ENCODE peak calls at places on chromosomes 11 and 22, in eight cellular contexts. M, L, R, D, Y, V, P and C are unnamed samples.
A peak's percentile ranks its signal among the peaks of the same experiment; 100 is the strongest.

GRCh38 chr11:65398362-65398910 is 12.0 kb downstream of the FRMD8 start:
- DNase-seq in M (no peak), L (no peak), R (no peak), D (no peak), Y (no peak), V (no peak), P (no peak), C (no peak)

GRCh38 chr11:4118107-4118506 is 23.5 kb downstream of the RRM1 start:
- DNase-seq in M (no peak), L (no peak), R (peak; percentile 57), D (peak; percentile 33), Y (peak; percentile 87), V (no peak), P (no peak), C (no peak)

GRCh38 chr22:19235874-19236273 is 55.6 kb downstream of the CLTCL1 start:
- DNase-seq in M (no peak), L (no peak), R (no peak), D (no peak), Y (no peak), V (no peak), P (no peak), C (no peak)

GRCh38 chr11:36945384-36945783 is 347.3 kb upstream of the RAG2 start:
- DNase-seq in M (no peak), L (no peak), R (peak; percentile 10), D (no peak), Y (peak; percentile 22), V (no peak), P (no peak), C (no peak)

GRCh38 chr11:77198440-77198849 is 70.4 kb downstream of the MYO7A start:
- DNase-seq in M (peak; percentile 13), L (peak; percentile 11), R (no peak), D (peak; percentile 7), Y (peak; percentile 9), V (peak; percentile 23), P (no peak), C (no peak)

GRCh38 chr11:112584674-112585073 is 324.0 kb upstream of the PLET1 start:
- DNase-seq in M (no peak), L (no peak), R (no peak), D (peak; percentile 13), Y (no peak), V (no peak), P (no peak), C (no peak)

GRCh38 chr11:64935634-64936081 is at the start of gene GPHA2:
- DNase-seq in M (no peak), L (peak; percentile 61), R (peak; percentile 23), D (peak; percentile 45), Y (no peak), V (no peak), P (no peak), C (no peak)

GRCh38 chr11:108486828-108487227 is 11.4 kb downstream of the POGLUT3 start:
- DNase-seq in M (no peak), L (no peak), R (no peak), D (no peak), Y (no peak), V (no peak), P (no peak), C (no peak)

GRCh38 chr11:103877221-103877620 is 159.2 kb upstream of the DDI1 start:
- DNase-seq in M (no peak), L (no peak), R (peak; percentile 46), D (peak; percentile 12), Y (peak; percentile 18), V (no peak), P (no peak), C (no peak)

DNA sequence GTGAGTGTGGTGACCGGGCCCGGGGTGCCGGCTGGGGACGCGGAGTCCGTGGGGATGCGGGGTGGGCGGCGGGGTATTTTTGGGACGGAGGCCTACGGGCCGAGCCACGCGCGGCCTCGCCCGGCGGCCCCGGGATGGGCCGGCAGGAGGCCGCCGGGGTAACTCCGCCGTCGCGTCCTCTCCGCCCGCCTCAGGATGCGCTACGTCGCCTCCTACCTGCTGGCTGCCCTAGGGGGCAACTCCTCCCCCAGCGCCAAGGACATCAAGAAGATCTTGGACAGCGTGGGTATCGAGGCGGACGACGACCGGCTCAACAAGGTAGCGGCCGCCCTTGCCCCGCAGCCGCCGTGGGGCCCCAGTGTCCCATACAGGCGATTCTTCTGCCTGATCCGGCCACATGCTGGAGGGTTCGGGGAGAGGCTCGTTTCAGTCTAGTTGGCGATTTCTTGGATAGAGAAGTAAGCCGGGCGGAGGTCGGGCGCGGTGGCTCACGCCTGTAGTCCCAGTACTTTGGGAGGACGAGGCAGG is 337 bp downstream of the RPLP2 start:
- DNase-seq in M (no peak), L (no peak), R (no peak), D (no peak), Y (no peak), V (no peak), P (no peak), C (no peak)
- TF ChIP-seq CTCF in M (no peak), L (no peak), R (no peak), D (peak; percentile 10), Y (no peak), V (peak; percentile 19), P (no peak), C (no peak)

GRCh38 chr11:118200901-118201680 is 23.7 kb downstream of the JAML start:
- DNase-seq in M (no peak), L (no peak), R (no peak), D (no peak), Y (no peak), V (no peak), P (no peak), C (no peak)
- TF ChIP-seq CTCF in M (no peak), L (no peak), R (no peak), D (no peak), Y (no peak), V (no peak), P (no peak), C (no peak)

GRCh38 chr11:120212926-120213325 is 2.1 kb downstream of the OAF start:
- DNase-seq in M (no peak), L (no peak), R (no peak), D (peak; percentile 28), Y (no peak), V (no peak), P (no peak), C (no peak)

GRCh38 chr11:120212259-120212888 is 1.5 kb downstream of the OAF start:
- DNase-seq in M (no peak), L (no peak), R (no peak), D (peak; percentile 21), Y (peak; percentile 25), V (no peak), P (no peak), C (no peak)

GRCh38 chr11:120211522-120212258 is 858 bp downstream of the OAF start:
- DNase-seq in M (no peak), L (no peak), R (no peak), D (peak; percentile 22), Y (no peak), V (no peak), P (no peak), C (no peak)

GRCh38 chr11:120209750-120210650 is 832 bp upstream of the OAF start:
- DNase-seq in M (no peak), L (peak; percentile 58), R (no peak), D (peak; percentile 51), Y (no peak), V (no peak), P (no peak), C (no peak)

GRCh38 chr11:120210651-120211521 is at the start of gene OAF:
- DNase-seq in M (peak; percentile 39), L (peak; percentile 80), R (peak; percentile 84), D (peak; percentile 93), Y (peak; percentile 84), V (peak; percentile 81), P (peak; percentile 66), C (peak; percentile 50)
- TF ChIP-seq CTCF in M (no peak), L (no peak), R (peak; percentile 3), D (peak; percentile 14), Y (no peak), V (peak; percentile 51), P (no peak), C (no peak)

GRCh38 chr11:124869331-124869730 is 4.1 kb downstream of the ROBO3 start:
- DNase-seq in M (no peak), L (no peak), R (no peak), D (no peak), Y (no peak), V (no peak), P (no peak), C (no peak)

GRCh38 chr11:124868322-124869274 is 3.4 kb downstream of the ROBO3 start:
- DNase-seq in M (no peak), L (no peak), R (no peak), D (no peak), Y (no peak), V (no peak), P (no peak), C (no peak)

GRCh38 chr11:124869856-124870387 is 4.7 kb downstream of the ROBO3 start:
- DNase-seq in M (no peak), L (no peak), R (no peak), D (no peak), Y (no peak), V (no peak), P (no peak), C (no peak)

GRCh38 chr11:124865902-124866851 is 945 bp downstream of the ROBO3 start:
- DNase-seq in M (peak; percentile 43), L (no peak), R (peak; percentile 22), D (peak; percentile 37), Y (peak; percentile 38), V (peak; percentile 58), P (no peak), C (peak; percentile 56)

DNA sequence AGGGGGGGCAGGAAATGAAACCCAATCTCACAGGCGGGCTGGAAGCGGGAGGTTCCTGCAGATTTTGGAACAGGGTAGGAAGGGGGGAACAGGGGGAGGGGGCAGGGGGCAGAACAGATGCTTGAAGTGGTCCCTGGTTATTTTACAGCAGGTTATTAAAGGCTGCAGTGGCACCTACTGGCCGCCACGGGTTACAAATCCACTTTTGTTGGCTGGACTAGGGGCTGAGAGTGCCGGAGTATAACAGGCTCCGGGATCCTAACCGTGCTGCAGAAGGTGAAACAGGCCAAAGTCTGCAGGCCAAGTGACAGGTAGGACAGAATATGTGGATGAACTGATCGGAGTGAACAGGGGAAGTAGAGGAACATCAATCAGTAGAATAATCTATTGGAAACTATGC is 2.5 kb downstream of the ROBO3 start:
- DNase-seq in M (no peak), L (no peak), R (peak; percentile 39), D (peak; percentile 26), Y (peak; percentile 51), V (no peak), P (no peak), C (no peak)
- TF ChIP-seq CTCF in M (no peak), L (no peak), R (peak; percentile 63), D (peak; percentile 47), Y (peak; percentile 55), V (peak; percentile 60), P (no peak), C (no peak)

DNA sequence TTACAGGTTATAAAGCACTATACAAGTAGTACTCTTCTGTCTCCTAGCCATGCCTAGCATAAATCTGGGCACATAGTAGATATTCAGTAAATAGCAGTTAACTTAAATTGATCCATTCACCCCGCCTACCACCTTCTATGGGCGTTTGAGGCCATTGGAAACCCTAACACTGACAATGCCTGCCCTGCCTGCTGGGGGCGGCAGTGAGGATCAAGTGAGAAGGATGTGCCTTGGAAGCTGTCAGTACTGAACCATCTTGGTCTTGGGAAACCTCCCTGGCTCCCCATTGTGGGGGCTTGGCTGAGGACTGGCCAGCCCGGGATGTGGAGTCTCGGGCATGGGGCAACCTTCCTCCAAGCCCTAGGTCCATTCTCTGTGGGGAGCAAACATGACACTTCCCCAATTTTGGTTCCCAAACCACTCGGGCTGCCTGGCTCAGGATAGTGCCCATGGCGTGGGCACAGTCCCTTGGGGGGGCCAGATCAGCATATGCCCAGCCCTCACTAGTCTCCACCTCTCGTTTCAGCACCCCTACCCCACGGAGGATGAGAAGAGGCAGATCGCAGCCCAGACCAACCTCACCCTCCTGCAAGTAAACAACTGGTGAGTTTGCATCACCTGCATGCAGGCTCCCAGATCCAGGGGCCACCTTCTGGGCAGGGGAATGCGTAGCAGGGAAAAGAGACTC is 67.4 kb downstream of the FEZ1 start:
- DNase-seq in M (no peak), L (no peak), R (no peak), D (no peak), Y (no peak), V (no peak), P (no peak), C (no peak)
- TF ChIP-seq CTCF in M (no peak), L (no peak), R (no peak), D (no peak), Y (no peak), V (no peak), P (no peak), C (no peak)